ENCODE peak calls at places on chromosome 1, in ten cellular contexts. G is fibroblast of lung, D is glutamatergic neuron, F is cardiac fibroblast, W is ovary, H is tibial artery, J is mucosa of descending colon, M is tibial nerve, P is neural crest cell, B is sigmoid colon. L is an unnamed sample.

GRCh38 chr1:151653397-151653796 is 41.5 kb downstream of the SNX27 start:
- DNase-seq in B (no peak), J (no peak), G (peak; percentile 46), W (no peak), D (no peak), P (no peak), F (peak; percentile 85), M (no peak), H (no peak), L (no peak)

GRCh38 chr1:36824390-36824861 is 209.9 kb downstream of the GRIK3 start:
- DNase-seq in J (no peak), W (no peak), D (no peak), F (peak; percentile 2), H (no peak), M (no peak), P (peak; percentile 21), B (no peak), G (no peak), L (no peak)

GRCh38 chr1:30242722-30243465 is 480.5 kb downstream of the MATN1 start:
- DNase-seq in J (no peak), F (no peak), B (peak; percentile 26), W (no peak), D (no peak), H (no peak), M (no peak), P (no peak), G (no peak), L (no peak)

GRCh38 chr1:92365378-92366044 is 66.7 kb downstream of the RPAP2 start:
- DNase-seq in H (no peak), P (no peak), G (no peak), J (no peak), W (no peak), B (no peak), M (no peak), D (no peak), F (no peak), L (no peak)

GRCh38 chr1:111563619-111564018 is 56.0 kb upstream of the RAP1A start:
- DNase-seq in H (no peak), P (no peak), J (no peak), G (peak; percentile 68), M (no peak), F (peak; percentile 35), W (no peak), B (no peak), D (no peak), L (no peak)

GRCh38 chr1:47795102-47795501 is 202.1 kb downstream of the TRABD2B start:
- DNase-seq in B (no peak), G (no peak), P (no peak), D (no peak), F (no peak), J (no peak), H (no peak), W (no peak), M (no peak), L (no peak)

GRCh38 chr1:47437518-47438320 is at the start of gene FOXD2:
- DNase-seq in P (peak; percentile 95), D (peak; percentile 92), J (peak; percentile 97), B (peak; percentile 88), G (peak; percentile 63), M (peak; percentile 79), H (peak; percentile 93), F (peak; percentile 79), W (peak; percentile 62), L (peak; percentile 96)

GRCh38 chr1:225498539-225499135 is 70.8 kb upstream of the LBR start:
- DNase-seq in F (peak; percentile 71), B (no peak), M (no peak), G (peak; percentile 37), D (no peak), W (no peak), H (no peak), P (no peak), J (no peak), L (no peak)

GRCh38 chr1:150971583-150972416 is 2.8 kb downstream of the CERS2 start:
- DNase-seq in G (peak; percentile 24), J (no peak), H (no peak), B (no peak), M (no peak), P (no peak), W (no peak), F (no peak), D (peak; percentile 35), L (no peak)

DNA sequence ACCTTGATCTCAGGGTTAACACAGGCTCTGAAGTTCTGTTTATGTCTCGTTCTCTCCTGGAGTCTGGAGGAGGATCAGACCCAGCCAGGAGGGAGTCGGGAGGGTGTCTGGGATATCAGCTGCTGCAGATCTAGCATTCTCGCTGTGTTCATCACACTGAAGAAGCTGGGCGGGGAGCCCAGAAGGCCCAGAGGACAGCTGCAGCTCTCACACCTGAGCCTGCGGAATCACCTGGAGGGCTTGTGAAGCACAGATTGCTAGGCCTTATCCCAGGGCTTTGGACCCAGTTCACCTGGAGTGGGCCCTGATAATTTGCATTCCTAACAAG is 19.4 kb downstream of the ABCA4 start:
- DNase-seq in B (no peak), H (no peak), J (no peak), G (no peak), F (no peak), D (no peak), W (peak; percentile 58), M (no peak), P (no peak), L (no peak)
- TF ChIP-seq CTCF in B (no peak), H (no peak), J (no peak), G (no peak), F (no peak), D (no peak), W (no peak), M (no peak), P (no peak), L (no peak)

DNA sequence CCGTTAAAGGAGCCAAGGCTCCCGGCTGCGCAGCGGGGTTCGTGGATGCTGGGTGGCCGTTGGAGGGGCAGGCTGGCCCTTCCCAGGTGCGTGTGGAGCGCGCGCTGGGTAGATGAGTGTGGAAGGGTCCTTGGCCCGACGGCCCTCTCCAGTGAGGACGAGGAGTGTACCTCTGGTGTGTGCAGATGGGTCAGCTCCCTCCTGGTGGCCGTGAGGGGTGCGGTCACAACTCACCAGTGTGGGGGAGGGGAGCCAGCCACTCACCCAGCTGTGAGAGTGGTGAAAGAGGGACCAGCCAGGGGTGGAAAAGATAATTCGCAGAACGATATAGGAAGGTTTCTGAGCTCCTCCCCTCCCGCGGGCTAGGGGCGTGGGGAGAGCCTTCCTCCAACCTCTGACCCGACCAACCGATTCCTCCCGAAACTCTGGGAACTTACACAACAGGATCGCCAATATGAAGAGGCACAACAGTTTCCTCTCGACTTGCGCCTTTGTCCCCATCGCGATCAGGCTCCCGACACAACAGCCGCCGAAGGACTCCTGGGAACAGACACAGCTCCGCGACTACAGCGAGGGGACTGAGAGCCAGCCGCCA is at the start of gene F11R:
- DNase-seq in P (peak; percentile 19), H (no peak), W (peak; percentile 38), F (peak; percentile 62), M (no peak), J (peak; percentile 82), G (no peak), D (peak; percentile 68), B (no peak), L (no peak)
- TF ChIP-seq CTCF in P (peak; percentile 48), H (no peak), W (peak; percentile 59), F (peak; percentile 11), M (no peak), J (no peak), G (peak; percentile 5), D (peak; percentile 53), B (no peak), L (no peak)

GRCh38 chr1:101044259-101044658 is 18.7 kb upstream of the DPH5 start:
- DNase-seq in B (no peak), G (no peak), W (no peak), F (no peak), H (no peak), D (no peak), P (no peak), M (no peak), J (no peak), L (no peak)

GRCh38 chr1:101040666-101041065 is 15.1 kb upstream of the DPH5 start:
- DNase-seq in F (no peak), P (no peak), M (no peak), W (no peak), G (no peak), D (no peak), H (no peak), B (no peak), J (no peak), L (no peak)

GRCh38 chr1:101041300-101041699 is 15.7 kb upstream of the DPH5 start:
- DNase-seq in W (no peak), G (no peak), H (no peak), J (no peak), M (no peak), F (no peak), B (no peak), D (no peak), P (no peak), L (no peak)

GRCh38 chr1:101043776-101044175 is 18.2 kb upstream of the DPH5 start:
- DNase-seq in B (no peak), M (no peak), P (no peak), G (peak; percentile 28), W (no peak), H (no peak), J (no peak), F (peak; percentile 42), D (no peak), L (no peak)

DNA sequence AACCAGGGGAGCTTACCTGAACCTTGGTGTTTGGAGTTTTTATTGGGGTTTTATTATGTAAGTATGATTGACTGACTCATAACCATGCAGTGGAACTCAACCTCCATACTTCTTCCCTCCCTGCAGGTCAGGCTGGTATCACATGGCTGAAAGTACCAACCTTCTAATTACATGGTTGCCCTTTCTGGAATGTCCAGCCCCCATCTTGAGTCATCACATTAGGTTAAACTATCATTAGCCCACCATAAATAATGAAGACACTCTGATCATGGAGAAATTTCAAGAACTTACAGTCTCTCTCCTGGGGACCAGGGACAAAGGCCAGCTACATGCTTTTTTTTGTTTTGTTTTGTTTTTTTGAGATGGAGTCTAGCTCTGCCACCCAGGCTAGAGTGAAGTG is 19.2 kb upstream of the DPH5 start:
- DNase-seq in D (no peak), G (no peak), W (no peak), F (no peak), H (no peak), B (no peak), M (no peak), J (no peak), P (no peak), L (no peak)
- TF ChIP-seq CTCF in D (no peak), G (no peak), W (no peak), F (no peak), H (no peak), B (no peak), M (no peak), J (no peak), P (no peak), L (no peak)

DNA sequence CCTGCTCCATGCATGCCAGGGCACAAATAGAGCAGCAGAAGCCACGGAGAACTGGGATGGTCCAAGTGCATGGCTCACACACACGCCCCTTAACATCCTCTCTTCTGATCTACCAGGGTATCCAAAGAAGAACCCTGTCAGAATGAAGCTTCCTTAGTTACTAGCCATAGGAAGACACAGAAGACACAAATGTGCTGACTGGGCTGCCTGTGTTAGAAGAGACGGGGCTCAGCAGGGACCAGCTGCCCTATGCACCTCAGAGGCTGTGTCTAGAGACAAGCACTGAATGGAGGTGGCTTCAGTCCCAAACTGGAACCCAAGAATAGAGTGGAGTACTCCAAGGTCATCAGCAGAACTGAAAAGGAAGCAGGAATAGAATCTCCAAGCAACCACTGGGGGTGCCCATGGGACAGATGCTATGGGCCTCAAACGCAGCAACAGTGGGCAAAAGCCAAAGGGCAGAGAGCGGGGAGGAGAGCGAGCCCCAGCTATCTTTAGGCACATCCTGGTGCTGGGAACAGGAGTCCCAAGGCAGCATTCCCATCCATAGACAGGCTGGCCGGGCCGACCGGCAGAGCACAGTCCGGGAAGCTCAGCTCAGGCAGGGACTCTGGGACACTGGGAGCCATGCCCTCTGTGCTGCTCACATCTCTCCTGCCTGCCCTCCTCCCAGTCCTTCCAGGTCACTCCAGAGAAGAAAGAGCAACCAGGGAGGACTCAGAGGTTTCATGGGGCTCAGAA is 9.5 kb downstream of the SLC6A9 start:
- DNase-seq in D (no peak), J (peak; percentile 22), G (no peak), F (no peak), W (no peak), H (no peak), B (no peak), P (no peak), M (no peak), L (no peak)
- TF ChIP-seq CTCF in D (no peak), J (no peak), G (no peak), F (peak; percentile 12), W (no peak), H (no peak), B (no peak), P (no peak), M (no peak), L (no peak)

L was measured in natural killer cell.